ENCODE peak calls at places on chromosomes 13 and 19, in seven cellular contexts. One of them, this sample, is unnamed.

GRCh38 chr13:76729690-76730089 is 156.5 kb downstream of the KCTD12 start:
- DNase-seq in NCI-H460: no peak
- DNase-seq in activated CD4-positive, alpha-beta T cell treated with anti-CD3 and anti-CD28 coated beads, Interleukin-2, amount 50 U/mL, for 48 hours: no peak
- DNase-seq in non-pigmented ciliary epithelial cell: no peak
- DNase-seq in RCC 7860: no peak
- DNase-seq in NCI-H1092: no peak
- DNase-seq in dorsolateral prefrontal cortex: no peak
- DNase-seq in this sample: no peak

GRCh38 chr19:7590256-7590655 is 5.4 kb upstream of the CAMSAP3 start:
- DNase-seq in NCI-H460: no peak
- DNase-seq in activated CD4-positive, alpha-beta T cell treated with anti-CD3 and anti-CD28 coated beads, Interleukin-2, amount 50 U/mL, for 48 hours: no peak
- DNase-seq in non-pigmented ciliary epithelial cell: no peak
- DNase-seq in RCC 7860: no peak
- DNase-seq in NCI-H1092: no peak
- DNase-seq in dorsolateral prefrontal cortex: no peak
- DNase-seq in this sample: peak

GRCh38 chr19:48543121-48543710 is 8.8 kb upstream of the SULT2B1 start:
- DNase-seq in NCI-H460: no peak
- DNase-seq in activated CD4-positive, alpha-beta T cell treated with anti-CD3 and anti-CD28 coated beads, Interleukin-2, amount 50 U/mL, for 48 hours: no peak
- DNase-seq in non-pigmented ciliary epithelial cell: no peak
- DNase-seq in RCC 7860: peak
- DNase-seq in NCI-H1092: no peak
- DNase-seq in dorsolateral prefrontal cortex: no peak
- DNase-seq in this sample: peak

GRCh38 chr13:109738298-109738746 is 48.1 kb downstream of the IRS2 start:
- DNase-seq in NCI-H460: no peak
- DNase-seq in activated CD4-positive, alpha-beta T cell treated with anti-CD3 and anti-CD28 coated beads, Interleukin-2, amount 50 U/mL, for 48 hours: no peak
- DNase-seq in non-pigmented ciliary epithelial cell: no peak
- DNase-seq in RCC 7860: no peak
- DNase-seq in NCI-H1092: no peak
- DNase-seq in dorsolateral prefrontal cortex: no peak
- DNase-seq in this sample: no peak

GRCh38 chr19:45908956-45909355 is 5.6 kb downstream of the NANOS2 start:
- DNase-seq in NCI-H460: no peak
- DNase-seq in activated CD4-positive, alpha-beta T cell treated with anti-CD3 and anti-CD28 coated beads, Interleukin-2, amount 50 U/mL, for 48 hours: no peak
- DNase-seq in non-pigmented ciliary epithelial cell: no peak
- DNase-seq in RCC 7860: no peak
- DNase-seq in NCI-H1092: no peak
- DNase-seq in dorsolateral prefrontal cortex: no peak
- DNase-seq in this sample: no peak

GRCh38 chr13:80374453-80374852 is 33.5 kb upstream of the SPRY2 start:
- DNase-seq in NCI-H460: no peak
- DNase-seq in activated CD4-positive, alpha-beta T cell treated with anti-CD3 and anti-CD28 coated beads, Interleukin-2, amount 50 U/mL, for 48 hours: no peak
- DNase-seq in non-pigmented ciliary epithelial cell: no peak
- DNase-seq in RCC 7860: no peak
- DNase-seq in NCI-H1092: no peak
- DNase-seq in dorsolateral prefrontal cortex: no peak
- DNase-seq in this sample: no peak

GRCh38 chr13:60571571-60571970 is 174.6 kb downstream of the TDRD3 start:
- DNase-seq in NCI-H460: no peak
- DNase-seq in activated CD4-positive, alpha-beta T cell treated with anti-CD3 and anti-CD28 coated beads, Interleukin-2, amount 50 U/mL, for 48 hours: no peak
- DNase-seq in non-pigmented ciliary epithelial cell: no peak
- DNase-seq in RCC 7860: no peak
- DNase-seq in NCI-H1092: no peak
- DNase-seq in dorsolateral prefrontal cortex: no peak
- DNase-seq in this sample: no peak

GRCh38 chr13:110835721-110836599 is 78.9 kb downstream of the ANKRD10 start:
- DNase-seq in NCI-H460: no peak
- DNase-seq in activated CD4-positive, alpha-beta T cell treated with anti-CD3 and anti-CD28 coated beads, Interleukin-2, amount 50 U/mL, for 48 hours: no peak
- DNase-seq in non-pigmented ciliary epithelial cell: no peak
- DNase-seq in RCC 7860: no peak
- DNase-seq in NCI-H1092: no peak
- DNase-seq in dorsolateral prefrontal cortex: no peak
- DNase-seq in this sample: no peak

GRCh38 chr19:30236006-30236405 is 136.2 kb upstream of the ZNF536 start:
- DNase-seq in NCI-H460: no peak
- DNase-seq in activated CD4-positive, alpha-beta T cell treated with anti-CD3 and anti-CD28 coated beads, Interleukin-2, amount 50 U/mL, for 48 hours: no peak
- DNase-seq in non-pigmented ciliary epithelial cell: no peak
- DNase-seq in RCC 7860: no peak
- DNase-seq in NCI-H1092: no peak
- DNase-seq in dorsolateral prefrontal cortex: peak
- DNase-seq in this sample: peak

GRCh38 chr19:29528946-29529645 is 3.3 kb downstream of the VSTM2B start:
- DNase-seq in NCI-H460: no peak
- DNase-seq in activated CD4-positive, alpha-beta T cell treated with anti-CD3 and anti-CD28 coated beads, Interleukin-2, amount 50 U/mL, for 48 hours: peak
- DNase-seq in non-pigmented ciliary epithelial cell: no peak
- DNase-seq in RCC 7860: no peak
- DNase-seq in NCI-H1092: no peak
- DNase-seq in dorsolateral prefrontal cortex: peak
- DNase-seq in this sample: peak

GRCh38 chr13:109989686-109990085 is 203.3 kb upstream of the IRS2 start:
- DNase-seq in NCI-H460: no peak
- DNase-seq in activated CD4-positive, alpha-beta T cell treated with anti-CD3 and anti-CD28 coated beads, Interleukin-2, amount 50 U/mL, for 48 hours: no peak
- DNase-seq in non-pigmented ciliary epithelial cell: no peak
- DNase-seq in RCC 7860: no peak
- DNase-seq in NCI-H1092: no peak
- DNase-seq in dorsolateral prefrontal cortex: no peak
- DNase-seq in this sample: no peak

GRCh38 chr13:108534728-108535127 is 94.7 kb upstream of the MYO16 start:
- DNase-seq in NCI-H460: no peak
- DNase-seq in activated CD4-positive, alpha-beta T cell treated with anti-CD3 and anti-CD28 coated beads, Interleukin-2, amount 50 U/mL, for 48 hours: no peak
- DNase-seq in non-pigmented ciliary epithelial cell: no peak
- DNase-seq in RCC 7860: no peak
- DNase-seq in NCI-H1092: no peak
- DNase-seq in dorsolateral prefrontal cortex: no peak
- DNase-seq in this sample: no peak

GRCh38 chr19:39515551-39516191 is 732 bp downstream of the SELENOV start:
- DNase-seq in NCI-H460: no peak
- DNase-seq in activated CD4-positive, alpha-beta T cell treated with anti-CD3 and anti-CD28 coated beads, Interleukin-2, amount 50 U/mL, for 48 hours: no peak
- DNase-seq in non-pigmented ciliary epithelial cell: no peak
- DNase-seq in RCC 7860: no peak
- DNase-seq in NCI-H1092: no peak
- DNase-seq in dorsolateral prefrontal cortex: no peak
- DNase-seq in this sample: no peak

This sample was measured in left kidney.